ENCODE peak calls at places on chromosomes 16 and 17, in five cellular contexts. S, R, J, I and F are unnamed samples.

GRCh38 chr16:87068751-87069150 is 248.4 kb downstream of the C16orf95 start:
- DNase-seq in S (no peak), R (no peak), J (no peak), I (no peak), F (no peak)

GRCh38 chr16:49350265-49351103 is 23.1 kb upstream of the C16orf78 start:
- DNase-seq in S (peak), R (peak), J (peak), I (peak), F (no peak)

GRCh38 chr17:45666641-45667040 is 117.5 kb upstream of the CRHR1 start:
- DNase-seq in S (no peak), R (no peak), J (no peak), I (no peak), F (no peak)

GRCh38 chr17:31582151-31582907 is 190.9 kb downstream of the RAB11FIP4 start:
- DNase-seq in S (no peak), R (peak), J (no peak), I (no peak), F (no peak)

GRCh38 chr17:2906907-2907306 is 110.7 kb downstream of the RAP1GAP2 start:
- DNase-seq in S (no peak), R (no peak), J (no peak), I (no peak), F (no peak)

GRCh38 chr16:2827831-2828520 is 2.1 kb upstream of the ZG16B start:
- DNase-seq in S (no peak), R (no peak), J (no peak), I (no peak), F (no peak)

GRCh38 chr17:82943751-82944150 is 103.9 kb upstream of the ZNF750 start:
- DNase-seq in S (no peak), R (no peak), J (no peak), I (no peak), F (no peak)

GRCh38 chr17:57975044-57975443 is 13.0 kb downstream of the VEZF1 start:
- DNase-seq in S (no peak), R (no peak), J (no peak), I (peak), F (no peak)

GRCh38 chr16:14955546-14956231 is 18.4 kb downstream of the NPIPA1 start:
- DNase-seq in S (no peak), R (no peak), J (no peak), I (no peak), F (no peak)

GRCh38 chr17:69732272-69732671 is 317.8 kb downstream of the MAP2K6 start:
- DNase-seq in S (no peak), R (no peak), J (no peak), I (no peak), F (no peak)

GRCh38 chr17:40791808-40792436 is 7.8 kb downstream of the KRT28 start:
- DNase-seq in S (peak), R (peak), J (peak), I (peak), F (no peak)

GRCh38 chr16:55297910-55298175 is 26.2 kb upstream of the IRX6 start:
- DNase-seq in S (no peak), R (no peak), J (no peak), I (no peak), F (no peak)

GRCh38 chr16:87380875-87381274 is 2.7 kb downstream of the FBXO31 start:
- DNase-seq in S (no peak), R (no peak), J (no peak), I (peak), F (no peak)

GRCh38 chr17:61402978-61403845 is 3.6 kb downstream of the TBX2 start:
- DNase-seq in S (peak), R (no peak), J (no peak), I (no peak), F (no peak)

GRCh38 chr17:2370211-2370589 is 30.7 kb downstream of the MNT start:
- DNase-seq in S (no peak), R (no peak), J (no peak), I (no peak), F (no peak)

GRCh38 chr16:19375561-19376158 is 42.0 kb upstream of the TMC5 start:
- DNase-seq in S (peak), R (peak), J (peak), I (peak), F (no peak)

GRCh38 chr16:84785843-84786538 is 33.8 kb upstream of the CRISPLD2 start:
- DNase-seq in S (peak), R (peak), J (no peak), I (peak), F (no peak)

GRCh38 chr17:35148144-35148543 is 527 bp downstream of the UNC45B start:
- DNase-seq in S (no peak), R (no peak), J (no peak), I (no peak), F (no peak)

GRCh38 chr17:77681820-77682219 is 276.7 kb upstream of the TNRC6C start:
- DNase-seq in S (peak), R (no peak), J (no peak), I (no peak), F (no peak)

DNA sequence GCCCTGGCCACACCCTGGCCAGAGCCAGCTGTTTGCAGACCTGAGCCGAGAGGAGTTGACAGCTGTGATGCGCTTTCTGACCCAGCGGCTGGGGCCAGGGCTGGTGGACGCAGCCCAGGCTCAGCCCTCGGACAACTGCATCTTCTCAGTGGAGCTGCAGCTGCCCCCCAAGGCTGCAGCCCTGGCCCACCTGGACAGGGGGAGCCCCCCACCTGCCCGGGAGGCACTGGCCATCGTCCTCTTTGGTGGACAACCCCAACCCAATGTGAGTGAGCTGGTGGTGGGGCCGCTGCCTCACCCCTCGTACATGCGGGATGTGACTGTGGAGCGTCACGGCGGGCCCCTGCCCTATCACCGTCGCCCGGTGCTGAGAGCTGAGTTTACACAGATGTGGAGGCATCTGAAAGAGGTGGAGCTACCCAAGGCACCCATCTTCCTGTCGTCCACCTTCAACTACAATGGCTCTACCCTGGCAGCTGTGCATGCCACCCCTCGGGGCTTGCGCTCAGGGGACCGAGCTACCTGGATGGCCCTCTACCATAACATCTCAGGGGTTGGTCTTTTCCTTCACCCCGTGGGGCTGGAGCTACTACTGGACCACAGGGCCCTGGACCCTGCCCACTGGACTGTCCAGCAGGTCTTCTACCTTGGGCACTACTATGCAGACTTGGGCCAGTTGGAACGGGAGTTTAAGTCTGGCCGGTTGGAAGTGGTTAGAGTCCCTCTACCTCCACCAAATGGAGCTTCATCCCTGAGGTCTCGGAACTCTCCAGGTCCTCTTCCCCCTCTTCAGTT is 578 bp downstream of the AOC2 start:
- DNase-seq in S (no peak), R (no peak), J (no peak), I (no peak), F (no peak)
- TF ChIP-seq POLR2AphosphoS5 in S (no peak), R (no peak), J (peak), I (peak), F (no peak)

GRCh38 chr17:32623196-32623595 is 136.4 kb downstream of the CDK5R1 start:
- DNase-seq in S (no peak), R (peak), J (no peak), I (no peak), F (no peak)
- H3K27ac ChIP-seq in S (no peak), R (no peak), J (no peak), I (no peak), F (no peak)

GRCh38 chr17:15258113-15258512 is 7.0 kb downstream of the PMP22 start:
- DNase-seq in S (no peak), R (no peak), J (no peak), I (no peak), F (no peak)
- H3K9ac ChIP-seq in S (no peak), R (no peak), J (no peak), I (no peak), F (no peak)

GRCh38 chr16:67660564-67661028 is at the start of gene PARD6A:
- DNase-seq in S (peak), R (peak), J (peak), I (peak), F (no peak)
- TF ChIP-seq POLR2AphosphoS5 in S (no peak), R (no peak), J (no peak), I (no peak), F (no peak)

DNA sequence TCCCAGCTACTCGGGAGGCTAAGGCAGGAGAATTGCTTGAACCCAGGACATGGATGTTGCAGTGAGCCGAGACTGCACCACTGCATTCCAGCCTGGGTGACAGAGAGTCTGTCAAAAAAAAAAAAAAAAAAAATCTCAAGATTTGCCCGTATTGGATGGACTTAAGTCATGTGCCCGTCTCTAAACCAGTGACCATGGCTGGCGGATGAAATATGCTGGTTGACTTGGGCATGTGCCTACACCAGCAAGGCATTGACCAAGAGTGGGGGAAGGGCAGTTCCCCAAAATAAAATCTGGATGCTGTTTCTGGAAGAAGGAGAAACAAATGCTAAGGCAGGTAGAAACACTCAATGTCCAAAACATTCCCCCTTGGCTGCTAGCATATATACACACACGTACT is 21.5 kb upstream of the COL1A1 start:
- DNase-seq in S (no peak), R (no peak), J (no peak), I (no peak), F (no peak)
- H3K27ac ChIP-seq in S (no peak), R (no peak), J (no peak), I (no peak), F (peak)

GRCh38 chr17:60330731-60331130 is 61.2 kb downstream of the USP32 start:
- DNase-seq in S (no peak), R (no peak), J (no peak), I (no peak), F (no peak)

GRCh38 chr17:60327870-60328362 is 64.0 kb downstream of the USP32 start:
- DNase-seq in S (no peak), R (no peak), J (no peak), I (no peak), F (no peak)

GRCh38 chr17:60335289-60335688 is 56.6 kb downstream of the USP32 start:
- DNase-seq in S (no peak), R (no peak), J (no peak), I (no peak), F (no peak)

GRCh38 chr17:60328679-60329078 is 63.3 kb downstream of the USP32 start:
- DNase-seq in S (no peak), R (no peak), J (no peak), I (no peak), F (no peak)

GRCh38 chr17:60333628-60334031 is 58.3 kb downstream of the USP32 start:
- DNase-seq in S (peak), R (peak), J (no peak), I (no peak), F (no peak)
- H3K9ac ChIP-seq in S (no peak), R (no peak), J (no peak), I (no peak), F (no peak)